ENCODE peak calls at places on chromosome 12, in seven cellular contexts. One of them, this sample, is unnamed.

GRCh38 chr12:131835616-131836171 is 7.5 kb downstream of the MMP17 start:
- DNase-seq in lung: no peak
- DNase-seq in MM.1S: no peak
- DNase-seq in ovary: no peak
- DNase-seq in IMR-90: no peak
- DNase-seq in fibroblast of lung: no peak
- DNase-seq in psoas muscle: no peak
- DNase-seq in this sample: no peak

GRCh38 chr12:100794441-100795192 is at the start of gene ANO4:
- DNase-seq in lung: no peak
- DNase-seq in MM.1S: no peak
- DNase-seq in ovary: peak
- DNase-seq in IMR-90: peak
- DNase-seq in fibroblast of lung: peak
- DNase-seq in psoas muscle: no peak
- DNase-seq in this sample: no peak

GRCh38 chr12:53738834-53739284 is 11.6 kb upstream of the CALCOCO1 start:
- DNase-seq in lung: no peak
- DNase-seq in MM.1S: no peak
- DNase-seq in ovary: no peak
- DNase-seq in IMR-90: no peak
- DNase-seq in fibroblast of lung: no peak
- DNase-seq in psoas muscle: no peak
- DNase-seq in this sample: no peak

GRCh38 chr12:89453121-89453520 is 71.5 kb downstream of the GALNT4 start:
- DNase-seq in lung: no peak
- DNase-seq in MM.1S: no peak
- DNase-seq in ovary: no peak
- DNase-seq in IMR-90: no peak
- DNase-seq in fibroblast of lung: no peak
- DNase-seq in psoas muscle: no peak
- DNase-seq in this sample: no peak

GRCh38 chr12:78040111-78040510 is 209.4 kb downstream of the NAV3 start:
- DNase-seq in lung: no peak
- DNase-seq in MM.1S: no peak
- DNase-seq in ovary: no peak
- DNase-seq in IMR-90: no peak
- DNase-seq in fibroblast of lung: peak
- DNase-seq in psoas muscle: no peak
- DNase-seq in this sample: no peak

GRCh38 chr12:131702573-131702877 is 8.4 kb upstream of the SFSWAP start:
- DNase-seq in lung: no peak
- DNase-seq in MM.1S: no peak
- DNase-seq in ovary: no peak
- DNase-seq in IMR-90: no peak
- DNase-seq in fibroblast of lung: no peak
- DNase-seq in psoas muscle: no peak
- DNase-seq in this sample: no peak

GRCh38 chr12:95547522-95548055 is 3.7 kb downstream of the USP44 start:
- DNase-seq in lung: peak
- DNase-seq in MM.1S: no peak
- DNase-seq in ovary: no peak
- DNase-seq in IMR-90: peak
- DNase-seq in fibroblast of lung: peak
- DNase-seq in psoas muscle: no peak
- DNase-seq in this sample: no peak

GRCh38 chr12:106139422-106140141 is 828 bp upstream of the NUAK1 start:
- DNase-seq in lung: peak
- DNase-seq in MM.1S: peak
- DNase-seq in ovary: peak
- DNase-seq in IMR-90: peak
- DNase-seq in fibroblast of lung: peak
- DNase-seq in psoas muscle: peak
- DNase-seq in this sample: peak

GRCh38 chr12:53740130-53740491 is 11.7 kb downstream of the CISTR start:
- DNase-seq in lung: no peak
- DNase-seq in MM.1S: no peak
- DNase-seq in ovary: no peak
- DNase-seq in IMR-90: no peak
- DNase-seq in fibroblast of lung: no peak
- DNase-seq in psoas muscle: no peak
- DNase-seq in this sample: no peak

GRCh38 chr12:117313906-117314305 is 47.5 kb downstream of the NOS1 start:
- DNase-seq in lung: no peak
- DNase-seq in MM.1S: no peak
- DNase-seq in ovary: no peak
- DNase-seq in IMR-90: no peak
- DNase-seq in fibroblast of lung: no peak
- DNase-seq in psoas muscle: no peak
- DNase-seq in this sample: no peak

GRCh38 chr12:106247731-106248176 is at the start of gene CKAP4:
- DNase-seq in lung: peak
- DNase-seq in MM.1S: peak
- DNase-seq in ovary: peak
- DNase-seq in IMR-90: peak
- DNase-seq in fibroblast of lung: peak
- DNase-seq in psoas muscle: peak
- DNase-seq in this sample: peak

GRCh38 chr12:106001105-106001489 is 137.7 kb downstream of the NUAK1 start:
- DNase-seq in lung: no peak
- DNase-seq in MM.1S: no peak
- DNase-seq in ovary: no peak
- DNase-seq in IMR-90: no peak
- DNase-seq in fibroblast of lung: no peak
- DNase-seq in psoas muscle: no peak
- DNase-seq in this sample: no peak

GRCh38 chr12:93526786-93527428 is 45.6 kb upstream of the SOCS2 start:
- DNase-seq in lung: peak
- DNase-seq in MM.1S: no peak
- DNase-seq in ovary: no peak
- DNase-seq in IMR-90: peak
- DNase-seq in fibroblast of lung: peak
- DNase-seq in psoas muscle: no peak
- DNase-seq in this sample: no peak

GRCh38 chr12:109883429-109883828 is 3.1 kb upstream of the GLTP start:
- DNase-seq in lung: no peak
- DNase-seq in MM.1S: no peak
- DNase-seq in ovary: no peak
- DNase-seq in IMR-90: no peak
- DNase-seq in fibroblast of lung: no peak
- DNase-seq in psoas muscle: no peak
- DNase-seq in this sample: no peak

GRCh38 chr12:95674088-95674595 is 116.4 kb downstream of the NTN4 start:
- DNase-seq in lung: no peak
- DNase-seq in MM.1S: no peak
- DNase-seq in ovary: no peak
- DNase-seq in IMR-90: no peak
- DNase-seq in fibroblast of lung: no peak
- DNase-seq in psoas muscle: no peak
- DNase-seq in this sample: no peak

GRCh38 chr12:20588057-20588456 is 107.1 kb upstream of the SLCO1C1 start:
- DNase-seq in lung: no peak
- DNase-seq in MM.1S: peak
- DNase-seq in ovary: no peak
- DNase-seq in IMR-90: no peak
- DNase-seq in fibroblast of lung: no peak
- DNase-seq in psoas muscle: no peak
- DNase-seq in this sample: no peak

GRCh38 chr12:29710104-29710503 is 73.6 kb downstream of the TMTC1 start:
- DNase-seq in lung: no peak
- DNase-seq in MM.1S: no peak
- DNase-seq in ovary: no peak
- DNase-seq in IMR-90: no peak
- DNase-seq in fibroblast of lung: peak
- DNase-seq in psoas muscle: peak
- DNase-seq in this sample: peak

GRCh38 chr12:76024942-76025600 is 6.5 kb downstream of the PHLDA1 start:
- DNase-seq in lung: no peak
- DNase-seq in MM.1S: no peak
- DNase-seq in ovary: no peak
- DNase-seq in IMR-90: peak
- DNase-seq in fibroblast of lung: peak
- DNase-seq in psoas muscle: no peak
- DNase-seq in this sample: no peak

GRCh38 chr12:16369156-16369555 is 21.7 kb downstream of the MGST1 start:
- DNase-seq in lung: no peak
- DNase-seq in MM.1S: no peak
- DNase-seq in ovary: no peak
- DNase-seq in IMR-90: peak
- DNase-seq in fibroblast of lung: no peak
- DNase-seq in psoas muscle: no peak
- DNase-seq in this sample: no peak

GRCh38 chr12:48999371-49000131 is at the start of gene DDN:
- DNase-seq in lung: no peak
- DNase-seq in MM.1S: peak
- DNase-seq in ovary: no peak
- DNase-seq in IMR-90: peak
- DNase-seq in fibroblast of lung: peak
- DNase-seq in psoas muscle: peak
- DNase-seq in this sample: no peak

GRCh38 chr12:58412466-58412865 is 471.1 kb downstream of the ATP23 start:
- DNase-seq in lung: no peak
- DNase-seq in MM.1S: no peak
- DNase-seq in ovary: no peak
- DNase-seq in IMR-90: no peak
- DNase-seq in fibroblast of lung: no peak
- DNase-seq in psoas muscle: no peak
- DNase-seq in this sample: no peak

GRCh38 chr12:85948340-85948739 is 74.2 kb downstream of the NTS start:
- DNase-seq in lung: no peak
- DNase-seq in MM.1S: no peak
- DNase-seq in ovary: no peak
- DNase-seq in IMR-90: no peak
- DNase-seq in fibroblast of lung: no peak
- DNase-seq in psoas muscle: no peak
- DNase-seq in this sample: no peak

GRCh38 chr12:64475518-64475917 is 23.6 kb downstream of the TBK1 start:
- DNase-seq in lung: no peak
- DNase-seq in MM.1S: no peak
- DNase-seq in ovary: no peak
- DNase-seq in IMR-90: no peak
- DNase-seq in fibroblast of lung: no peak
- DNase-seq in psoas muscle: no peak
- DNase-seq in this sample: no peak

DNA sequence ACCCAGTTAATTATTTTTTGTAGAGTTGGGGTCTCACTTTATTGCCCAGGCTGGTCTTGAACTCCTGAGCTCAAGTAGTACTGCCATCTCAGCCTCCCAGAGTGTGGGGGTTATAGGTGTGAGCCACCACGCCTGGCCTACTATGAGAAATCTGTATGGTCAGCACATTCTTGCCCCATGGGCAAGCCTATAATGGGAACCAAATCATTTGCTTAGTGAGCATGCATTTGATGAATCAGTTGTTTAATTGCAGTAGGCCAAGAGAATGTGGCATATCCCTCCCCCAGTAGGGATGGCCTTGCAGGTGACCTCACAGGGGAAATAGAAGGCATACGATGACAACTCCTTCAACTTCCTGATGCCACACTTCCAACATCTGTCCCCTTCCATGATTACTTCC is 122.7 kb downstream of the DIP2B start:
- DNase-seq in lung: no peak
- DNase-seq in MM.1S: no peak
- DNase-seq in ovary: no peak
- DNase-seq in IMR-90: no peak
- DNase-seq in fibroblast of lung: no peak
- DNase-seq in psoas muscle: no peak
- DNase-seq in this sample: no peak
- H3K27ac ChIP-seq in lung: no peak
- H3K27ac ChIP-seq in MM.1S: no peak
- H3K27ac ChIP-seq in ovary: no peak
- H3K27ac ChIP-seq in IMR-90: no peak
- H3K27ac ChIP-seq in fibroblast of lung: no peak
- H3K27ac ChIP-seq in psoas muscle: no peak
- H3K27ac ChIP-seq in this sample: no peak

GRCh38 chr12:1972260-1972659 is 32.0 kb downstream of the DCP1B start:
- DNase-seq in lung: no peak
- DNase-seq in MM.1S: no peak
- DNase-seq in ovary: no peak
- DNase-seq in IMR-90: peak
- DNase-seq in fibroblast of lung: peak
- DNase-seq in psoas muscle: no peak
- DNase-seq in this sample: no peak
- H3K27ac ChIP-seq in lung: no peak
- H3K27ac ChIP-seq in MM.1S: no peak
- H3K27ac ChIP-seq in ovary: peak
- H3K27ac ChIP-seq in IMR-90: peak
- H3K27ac ChIP-seq in fibroblast of lung: peak
- H3K27ac ChIP-seq in psoas muscle: no peak
- H3K27ac ChIP-seq in this sample: peak

GRCh38 chr12:120196363-120196762 is 1.8 kb upstream of the GCN1 start:
- DNase-seq in lung: no peak
- DNase-seq in MM.1S: no peak
- DNase-seq in ovary: no peak
- DNase-seq in IMR-90: no peak
- DNase-seq in fibroblast of lung: no peak
- DNase-seq in psoas muscle: no peak
- DNase-seq in this sample: no peak
- H3K27ac ChIP-seq in lung: no peak
- H3K27ac ChIP-seq in MM.1S: peak
- H3K27ac ChIP-seq in ovary: no peak
- H3K27ac ChIP-seq in IMR-90: no peak
- H3K27ac ChIP-seq in fibroblast of lung: no peak
- H3K27ac ChIP-seq in psoas muscle: peak
- H3K27ac ChIP-seq in this sample: no peak

DNA sequence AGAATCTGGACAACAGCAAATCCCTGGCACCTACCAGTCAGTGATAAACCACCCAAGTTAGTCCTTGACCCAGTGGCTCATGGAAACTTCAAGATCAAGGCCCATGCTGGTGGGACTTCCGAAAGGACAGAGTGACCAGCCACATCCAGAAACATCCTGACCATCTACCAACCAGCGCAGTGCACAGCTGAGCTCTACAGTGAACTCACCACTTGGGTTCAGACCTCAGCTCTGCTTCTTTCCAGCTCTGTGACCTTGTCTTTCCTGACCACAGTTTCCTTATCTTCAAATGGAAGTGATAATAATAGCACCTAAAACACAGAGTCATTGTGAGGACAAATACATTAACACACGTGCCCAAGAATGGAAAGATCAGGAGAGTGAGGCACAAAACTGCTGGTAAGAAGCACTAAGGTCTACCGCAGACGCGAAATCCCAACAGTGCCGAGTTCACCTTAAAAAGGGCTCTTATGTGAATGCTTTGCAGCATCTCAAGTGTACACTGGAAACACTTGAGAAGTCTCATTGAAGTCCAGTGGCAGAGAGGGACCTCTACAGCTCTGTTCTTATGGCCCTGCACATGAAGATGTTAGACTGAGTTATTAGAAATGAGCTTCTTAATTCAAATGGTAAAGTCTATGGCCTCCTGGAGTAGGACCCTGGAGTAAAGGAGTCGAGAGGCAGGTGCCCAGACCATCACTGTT is 128.8 kb downstream of the CCDC60 start:
- DNase-seq in lung: no peak
- DNase-seq in MM.1S: no peak
- DNase-seq in ovary: no peak
- DNase-seq in IMR-90: no peak
- DNase-seq in fibroblast of lung: no peak
- DNase-seq in psoas muscle: no peak
- DNase-seq in this sample: no peak
- H3K27ac ChIP-seq in lung: no peak
- H3K27ac ChIP-seq in MM.1S: no peak
- H3K27ac ChIP-seq in ovary: no peak
- H3K27ac ChIP-seq in IMR-90: no peak
- H3K27ac ChIP-seq in fibroblast of lung: no peak
- H3K27ac ChIP-seq in psoas muscle: no peak
- H3K27ac ChIP-seq in this sample: no peak

This sample was measured in left ventricle myocardium inferior.